ENCODE peak calls at places on chromosome 4, in eight cellular contexts. G is myocyte; C is HepG2; I is activated gamma-delta T cell treated with anti-CD3 and anti-CD28 coated beads, Interleukin-2, amount 50 U/mL, for 16 hours; E is IMR-90; A is activated T-helper 1 cell treated with anti-CD3 and anti-CD28 coated beads, Interleukin-2, amount 50 U/mL, for 16 hours; Q is caudate nucleus; V is anterior cingulate cortex. W is an unnamed sample.

GRCh38 chr4:87543835-87544461 is 14.8 kb upstream of the SPARCL1 start:
- DNase-seq in V (peak), E (peak), Q (no peak), I (no peak), A (no peak), G (peak), C (peak), W (no peak)

GRCh38 chr4:85860066-85860465 is 385.1 kb downstream of the ARHGAP24 start:
- DNase-seq in G (no peak), C (no peak), A (no peak), E (peak), Q (no peak), I (no peak), V (no peak), W (no peak)

GRCh38 chr4:40046311-40046980 is 10.2 kb upstream of the N4BP2 start:
- DNase-seq in Q (no peak), A (no peak), E (peak), I (no peak), G (peak), V (no peak), C (peak), W (no peak)

GRCh38 chr4:87579478-87579877 is 28.9 kb upstream of the DSPP start:
- DNase-seq in C (no peak), G (no peak), I (no peak), V (no peak), A (no peak), E (no peak), Q (no peak), W (no peak)

GRCh38 chr4:127623755-127624087 is 9.0 kb upstream of the INTU start:
- DNase-seq in E (peak), C (no peak), Q (peak), I (no peak), V (peak), A (no peak), G (peak), W (no peak)

GRCh38 chr4:18082254-18082653 is 60.7 kb upstream of the LCORL start:
- DNase-seq in C (no peak), A (no peak), G (no peak), V (no peak), Q (no peak), I (no peak), E (no peak), W (no peak)

GRCh38 chr4:102758241-102758871 is 2.4 kb downstream of the MANBA start:
- DNase-seq in G (no peak), V (no peak), A (no peak), Q (no peak), E (no peak), I (no peak), C (no peak), W (no peak)

GRCh38 chr4:118923891-118924290 is 35.2 kb downstream of the SYNPO2 start:
- DNase-seq in G (no peak), I (no peak), V (no peak), Q (no peak), C (no peak), A (no peak), E (no peak), W (no peak)

GRCh38 chr4:40916218-40916555 is 166.4 kb downstream of the NSUN7 start:
- DNase-seq in I (no peak), A (no peak), E (peak), G (peak), Q (no peak), V (no peak), C (no peak), W (no peak)

GRCh38 chr4:39050590-39050989 is 11.4 kb upstream of the KLHL5 start:
- DNase-seq in V (no peak), E (no peak), A (no peak), C (no peak), Q (no peak), G (no peak), I (no peak), W (no peak)

GRCh38 chr4:158176108-158176507 is 3.3 kb upstream of the GASK1B start:
- DNase-seq in Q (no peak), V (no peak), G (peak), I (no peak), A (no peak), E (peak), C (no peak), W (no peak)

GRCh38 chr4:136461533-136461932 is 1070.8 kb downstream of the PCDH18 start:
- DNase-seq in G (no peak), V (no peak), A (no peak), E (no peak), Q (no peak), I (no peak), C (no peak), W (no peak)

GRCh38 chr4:172995704-172996103 is 172.9 kb upstream of the GALNT7 start:
- DNase-seq in A (no peak), C (no peak), V (no peak), Q (no peak), E (no peak), G (no peak), I (no peak), W (no peak)

GRCh38 chr4:100742045-100742444 is 224.2 kb upstream of the EMCN start:
- DNase-seq in V (no peak), G (peak), E (peak), C (peak), I (no peak), Q (no peak), A (no peak), W (no peak)

GRCh38 chr4:8463811-8464210 is 23.2 kb downstream of the TRMT44 start:
- DNase-seq in G (no peak), E (no peak), Q (no peak), I (no peak), A (no peak), C (no peak), V (no peak), W (no peak)

GRCh38 chr4:3373468-3373867 is 68.3 kb upstream of the HGFAC start:
- DNase-seq in V (no peak), I (no peak), C (no peak), Q (no peak), E (no peak), A (no peak), G (no peak), W (no peak)

GRCh38 chr4:8922481-8922880 is 50.8 kb upstream of the HMX1 start:
- DNase-seq in Q (no peak), I (no peak), V (no peak), G (no peak), C (no peak), E (no peak), A (no peak), W (no peak)

W was measured in NK-92 treated with Interleukin-12 subunit alpha and Interleukin-12 subunit beta, amount 100 ng/mL, for 24 hours.